ENCODE peak calls at places on chromosomes 7 and 10, in five cellular contexts. H is A549, R is H1, I is K562, X is HepG2. K is an unnamed sample.
A peak's percentile ranks its signal among the peaks of the same experiment; 100 is the strongest.

GRCh38 chr7:117163101-117163500 is 159.8 kb downstream of the WNT2 start:
- DNase-seq in H (no peak), R (no peak), I (no peak), X (no peak), K (no peak)

GRCh38 chr7:94514140-94514889 is 4.7 kb downstream of the CASD1 start:
- DNase-seq in H (no peak), R (no peak), I (no peak), X (no peak), K (no peak)

GRCh38 chr7:153503093-153503492 is 549.1 kb upstream of the DPP6 start:
- DNase-seq in H (no peak), R (no peak), I (no peak), X (no peak), K (no peak)

GRCh38 chr7:132882714-132883428 is 199.0 kb downstream of the CHCHD3 start:
- DNase-seq in H (no peak), R (no peak), I (no peak), X (no peak), K (no peak)

GRCh38 chr10:104309980-104310978 is 28.0 kb downstream of the ITPRIP start:
- DNase-seq in H (no peak), R (no peak), I (no peak), X (no peak), K (no peak)

GRCh38 chr10:52400564-52400963 is 86.5 kb downstream of the DKK1 start:
- DNase-seq in H (no peak), R (no peak), I (no peak), X (no peak), K (no peak)

GRCh38 chr7:38659931-38660330 is 28.8 kb upstream of the AMPH start:
- DNase-seq in H (no peak), R (no peak), I (no peak), X (no peak), K (no peak)

GRCh38 chr10:71888248-71888622 is 37.2 kb upstream of the PSAP start:
- DNase-seq in H (no peak), R (no peak), I (no peak), X (no peak), K (no peak)

GRCh38 chr10:104328916-104329710 is 9.2 kb downstream of the ITPRIP start:
- DNase-seq in H (peak; percentile 51), R (no peak), I (peak; percentile 26), X (peak; percentile 23), K (no peak)

GRCh38 chr7:102080003-102080361 is 206.7 kb upstream of the SH2B2 start:
- DNase-seq in H (no peak), R (no peak), I (no peak), X (no peak), K (no peak)

GRCh38 chr7:128974241-128974934 is 36.7 kb downstream of the IRF5 start:
- DNase-seq in H (no peak), R (no peak), I (no peak), X (no peak), K (no peak)

GRCh38 chr7:142412551-142413193 is 154.8 kb upstream of the PRSS58 start:
- DNase-seq in H (peak; percentile 49), R (peak; percentile 55), I (peak; percentile 72), X (peak; percentile 23), K (peak; percentile 54)

GRCh38 chr10:48572414-48572813 is 32.5 kb downstream of the ARHGAP22 start:
- DNase-seq in H (no peak), R (no peak), I (no peak), X (no peak), K (no peak)

GRCh38 chr7:105060394-105060793 is 46.4 kb downstream of the KMT2E start:
- DNase-seq in H (no peak), R (no peak), I (no peak), X (no peak), K (no peak)

GRCh38 chr10:119715628-119716505 is 10.0 kb upstream of the INPP5F start:
- DNase-seq in H (no peak), R (no peak), I (no peak), X (peak; percentile 38), K (peak; percentile 26)

GRCh38 chr7:48337012-48337621 is 165.9 kb downstream of the ABCA13 start:
- DNase-seq in H (peak; percentile 24), R (no peak), I (no peak), X (peak; percentile 10), K (peak; percentile 14)

GRCh38 chr10:89332092-89332633 is 4.4 kb downstream of the IFIT3 start:
- DNase-seq in H (no peak), R (no peak), I (peak; percentile 13), X (peak; percentile 41), K (no peak)

GRCh38 chr7:124032369-124033092 is at the start of gene TMEM229A:
- DNase-seq in H (peak; percentile 22), R (peak; percentile 81), I (no peak), X (no peak), K (peak; percentile 88)

GRCh38 chr7:75943864-75944263 is 28.9 kb downstream of the POR start:
- DNase-seq in H (no peak), R (no peak), I (peak; percentile 44), X (no peak), K (no peak)

GRCh38 chr10:1054684-1055083 is 1.5 kb upstream of the WDR37 start:
- DNase-seq in H (no peak), R (no peak), I (no peak), X (no peak), K (no peak)

GRCh38 chr7:74355091-74355490 is 65.9 kb downstream of the CLIP2 start:
- DNase-seq in H (peak; percentile 47), R (no peak), I (no peak), X (peak; percentile 20), K (no peak)

GRCh38 chr10:30828680-30829079 is 199.1 kb upstream of the LYZL2 start:
- DNase-seq in H (no peak), R (no peak), I (peak; percentile 13), X (no peak), K (no peak)

GRCh38 chr7:78412216-78412858 is 613.8 kb downstream of the PHTF2 start:
- DNase-seq in H (no peak), R (no peak), I (no peak), X (no peak), K (no peak)

GRCh38 chr7:152025077-152025936 is at the start of gene GALNT11:
- DNase-seq in H (peak; percentile 77), R (peak; percentile 89), I (peak; percentile 97), X (peak; percentile 44), K (peak; percentile 100)

GRCh38 chr10:93568105-93568390 is 1.6 kb downstream of the FFAR4 start:
- DNase-seq in H (no peak), R (peak; percentile 53), I (no peak), X (no peak), K (peak; percentile 28)

GRCh38 chr10:13239923-13240322 is 5.7 kb upstream of the UCMA start:
- DNase-seq in H (no peak), R (no peak), I (no peak), X (peak; percentile 31), K (no peak)

GRCh38 chr7:128783143-128783799 is 7.7 kb upstream of the OPN1SW start:
- DNase-seq in H (peak; percentile 64), R (peak; percentile 99), I (peak; percentile 94), X (peak; percentile 61), K (peak; percentile 91)

GRCh38 chr10:48926255-48926654 is 13.4 kb downstream of the LRRC18 start:
- DNase-seq in H (no peak), R (no peak), I (no peak), X (no peak), K (no peak)

GRCh38 chr10:132407846-132408278 is 10.9 kb downstream of the PWWP2B start:
- DNase-seq in H (no peak), R (peak; percentile 91), I (no peak), X (no peak), K (peak; percentile 55)

GRCh38 chr10:70169661-70170364 is 501 bp downstream of the SAR1A start:
- DNase-seq in H (no peak), R (no peak), I (peak; percentile 40), X (no peak), K (peak; percentile 41)

GRCh38 chr7:151264615-151265014 is 16.1 kb upstream of the SMARCD3 start:
- DNase-seq in H (no peak), R (no peak), I (no peak), X (no peak), K (no peak)

GRCh38 chr7:97845622-97846203 is 26.5 kb downstream of the ASNS start:
- DNase-seq in H (peak; percentile 16), R (no peak), I (peak; percentile 19), X (peak; percentile 9), K (peak; percentile 52)

GRCh38 chr7:107150375-107151073 is 18.3 kb upstream of the HBP1 start:
- DNase-seq in H (peak; percentile 18), R (peak; percentile 71), I (peak; percentile 64), X (peak; percentile 40), K (peak; percentile 49)

DNA sequence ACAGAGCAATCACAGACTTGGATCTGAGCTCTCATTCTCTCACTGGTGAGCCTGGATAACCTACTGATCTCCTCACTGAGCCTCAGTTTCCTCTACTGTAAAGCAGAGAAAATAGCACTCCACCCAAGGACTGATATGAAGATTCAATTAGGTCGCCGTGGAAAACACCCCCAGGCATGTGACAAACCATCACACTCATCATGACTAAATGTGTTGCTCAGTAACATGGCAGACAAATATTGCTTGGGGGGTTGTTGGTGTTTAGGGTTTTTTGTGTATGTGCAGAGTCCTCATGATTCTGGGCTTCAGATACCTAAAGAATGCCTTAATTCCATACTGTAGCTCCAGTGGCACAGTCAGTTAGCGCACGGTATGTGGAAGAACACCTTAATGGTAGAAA is 122.1 kb upstream of the TCF7L2 start:
- DNase-seq in H (no peak), R (no peak), I (no peak), X (no peak), K (no peak)
- TF ChIP-seq CHD2 in H (no peak), R (no peak), I (no peak), X (no peak), K (no peak)

GRCh38 chr7:43646603-43647313 is 63.9 kb downstream of the STK17A start:
- DNase-seq in H (no peak), R (no peak), I (no peak), X (no peak), K (peak; percentile 57)
- TF ChIP-seq CHD2 in H (no peak), R (no peak), I (no peak), X (no peak), K (no peak)

DNA sequence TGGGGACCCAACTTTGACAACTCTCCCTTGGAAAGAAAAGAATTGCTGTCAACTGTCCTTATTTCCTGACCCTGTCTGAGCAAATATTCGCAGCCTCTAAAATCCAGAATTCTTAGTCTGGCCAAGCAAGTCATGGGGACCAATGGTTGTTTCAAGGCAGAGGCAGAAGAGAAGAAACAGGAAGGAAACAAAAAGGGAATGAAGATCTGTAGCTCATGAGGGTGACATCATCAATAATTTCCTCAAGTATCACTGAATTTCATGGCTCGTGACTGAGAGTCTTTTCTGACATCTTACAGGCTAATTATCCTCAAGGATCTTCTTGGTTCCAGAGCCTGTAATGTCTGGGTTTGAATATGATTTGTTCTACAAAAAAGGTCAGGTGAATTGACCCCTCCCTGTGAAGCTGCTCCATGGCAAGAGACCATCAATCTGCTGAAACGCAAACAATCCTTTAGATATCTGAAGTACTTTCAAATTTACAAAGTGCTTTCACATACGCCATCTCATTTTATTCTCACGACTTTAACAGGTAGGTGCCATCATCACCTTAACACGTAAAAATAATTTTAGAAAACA is 5.8 kb downstream of the CDK6 start:
- DNase-seq in H (no peak), R (no peak), I (no peak), X (no peak), K (no peak)
- TF ChIP-seq CHD2 in H (no peak), R (no peak), I (no peak), X (no peak), K (no peak)

DNA sequence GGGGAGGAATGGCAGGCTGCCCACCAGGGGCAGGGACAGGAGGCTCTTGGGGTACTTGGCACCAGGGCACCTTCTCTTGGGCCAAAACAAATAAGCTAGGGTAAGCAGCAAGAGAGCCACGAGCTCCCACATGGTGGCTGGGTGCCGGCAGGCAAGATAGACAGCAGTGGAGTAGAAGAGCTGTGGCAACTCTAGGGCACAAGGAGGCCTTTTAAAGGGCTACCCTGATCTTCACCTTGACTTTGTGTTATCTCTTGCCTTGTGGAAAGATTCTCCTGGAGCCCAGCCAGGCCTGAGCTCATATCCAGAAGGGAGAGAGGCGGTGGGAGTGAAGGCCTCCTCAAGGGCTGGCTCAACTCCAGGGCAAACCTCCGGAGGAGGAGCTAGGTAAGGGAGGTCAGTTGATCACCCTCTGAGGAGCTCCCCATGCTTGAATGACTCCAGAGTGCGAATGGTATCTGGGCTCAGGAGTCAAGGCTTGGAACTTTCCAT is at the start of gene CYP17A1:
- DNase-seq in H (no peak), R (no peak), I (peak; percentile 47), X (no peak), K (no peak)
- TF ChIP-seq CHD2 in H (no peak), R (no peak), I (no peak), X (no peak), K (no peak)